ENCODE peak calls at places on chromosomes 2 and 18, in four cellular contexts. One of them, this sample, is unnamed.

GRCh38 chr2:88165604-88166003 is 4.5 kb upstream of the THNSL2 start:
- DNase-seq in cerebellar cortex: no peak
- DNase-seq in HEK293T: no peak
- DNase-seq in cardiac muscle cell: no peak
- DNase-seq in this sample: peak; percentile 48

GRCh38 chr2:96977631-96978195 is 8.7 kb downstream of the FAM178B start:
- DNase-seq in cardiac muscle cell: no peak
- DNase-seq in HEK293T: no peak
- DNase-seq in cerebellar cortex: no peak
- DNase-seq in this sample: peak; percentile 72

GRCh38 chr2:236769981-236770671 is 200.5 kb downstream of the ACKR3 start:
- DNase-seq in cardiac muscle cell: no peak
- DNase-seq in HEK293T: no peak
- DNase-seq in cerebellar cortex: no peak
- DNase-seq in this sample: peak; percentile 57

GRCh38 chr2:626491-627339 is 50.5 kb downstream of the TMEM18 start:
- DNase-seq in cerebellar cortex: no peak
- DNase-seq in cardiac muscle cell: no peak
- DNase-seq in HEK293T: no peak
- DNase-seq in this sample: no peak

GRCh38 chr2:238881353-238882082 is 33.6 kb downstream of the TWIST2 start:
- DNase-seq in cerebellar cortex: no peak
- DNase-seq in HEK293T: no peak
- DNase-seq in cardiac muscle cell: no peak
- DNase-seq in this sample: no peak

GRCh38 chr2:124258481-124258880 is 233.4 kb downstream of the CNTNAP5 start:
- DNase-seq in HEK293T: no peak
- DNase-seq in cerebellar cortex: no peak
- DNase-seq in cardiac muscle cell: no peak
- DNase-seq in this sample: no peak

GRCh38 chr2:71004857-71005256 is 10.2 kb upstream of the TEX261 start:
- DNase-seq in HEK293T: peak; percentile 2
- DNase-seq in cerebellar cortex: no peak
- DNase-seq in cardiac muscle cell: no peak
- DNase-seq in this sample: no peak

GRCh38 chr2:40516604-40517003 is 64.7 kb upstream of the SLC8A1 start:
- DNase-seq in cardiac muscle cell: no peak
- DNase-seq in cerebellar cortex: no peak
- DNase-seq in HEK293T: no peak
- DNase-seq in this sample: no peak

GRCh38 chr2:237393523-237393922 is 20.4 kb downstream of the COL6A3 start:
- DNase-seq in cerebellar cortex: no peak
- DNase-seq in HEK293T: no peak
- DNase-seq in cardiac muscle cell: no peak
- DNase-seq in this sample: no peak

GRCh38 chr2:118689033-118689432 is 158.4 kb downstream of the EN1 start:
- DNase-seq in cardiac muscle cell: no peak
- DNase-seq in HEK293T: no peak
- DNase-seq in cerebellar cortex: no peak
- DNase-seq in this sample: no peak

GRCh38 chr2:157825885-157826284 is 50.2 kb downstream of the ACVR1 start:
- DNase-seq in cardiac muscle cell: no peak
- DNase-seq in cerebellar cortex: no peak
- DNase-seq in HEK293T: no peak
- DNase-seq in this sample: no peak

GRCh38 chr2:32832821-32833220 is 113.9 kb upstream of the LTBP1 start:
- DNase-seq in cerebellar cortex: no peak
- DNase-seq in HEK293T: no peak
- DNase-seq in cardiac muscle cell: no peak
- DNase-seq in this sample: no peak

GRCh38 chr2:44242929-44243328 is 32.4 kb upstream of the SLC3A1 start:
- DNase-seq in HEK293T: no peak
- DNase-seq in cardiac muscle cell: no peak
- DNase-seq in cerebellar cortex: no peak
- DNase-seq in this sample: peak; percentile 67

GRCh38 chr2:200172944-200173481 is 133.5 kb upstream of the SPATS2L start:
- DNase-seq in HEK293T: no peak
- DNase-seq in cerebellar cortex: no peak
- DNase-seq in cardiac muscle cell: no peak
- DNase-seq in this sample: no peak

GRCh38 chr2:105393373-105394055 is 5.3 kb downstream of the FHL2 start:
- DNase-seq in cerebellar cortex: no peak
- DNase-seq in cardiac muscle cell: no peak
- DNase-seq in HEK293T: no peak
- DNase-seq in this sample: no peak

GRCh38 chr18:61896767-61897166 is 4.0 kb upstream of the RNF152 start:
- DNase-seq in cardiac muscle cell: peak; percentile 57
- DNase-seq in HEK293T: no peak
- DNase-seq in cerebellar cortex: peak; percentile 98
- DNase-seq in this sample: no peak

GRCh38 chr2:28621172-28622100 is 125.6 kb downstream of the PLB1 start:
- DNase-seq in HEK293T: peak; percentile 37
- DNase-seq in cardiac muscle cell: peak; percentile 52
- DNase-seq in cerebellar cortex: peak; percentile 15
- DNase-seq in this sample: peak; percentile 94

GRCh38 chr18:37397814-37398213 is 167.8 kb downstream of the CELF4 start:
- DNase-seq in cerebellar cortex: no peak
- DNase-seq in cardiac muscle cell: no peak
- DNase-seq in HEK293T: no peak
- DNase-seq in this sample: no peak

GRCh38 chr2:128593518-128594272 is 275.0 kb upstream of the HS6ST1 start:
- DNase-seq in HEK293T: no peak
- DNase-seq in cardiac muscle cell: peak; percentile 83
- DNase-seq in cerebellar cortex: no peak
- DNase-seq in this sample: no peak

GRCh38 chr2:218295029-218295428 is 2.7 kb upstream of the TMBIM1 start:
- DNase-seq in HEK293T: no peak
- DNase-seq in cardiac muscle cell: no peak
- DNase-seq in cerebellar cortex: no peak
- DNase-seq in this sample: no peak

GRCh38 chr2:225276207-225276606 is 123.3 kb upstream of the NYAP2 start:
- DNase-seq in cerebellar cortex: no peak
- DNase-seq in cardiac muscle cell: no peak
- DNase-seq in HEK293T: no peak
- DNase-seq in this sample: no peak

GRCh38 chr2:235026137-235026536 is 74.3 kb downstream of the SH3BP4 start:
- DNase-seq in HEK293T: no peak
- DNase-seq in cardiac muscle cell: no peak
- DNase-seq in cerebellar cortex: no peak
- DNase-seq in this sample: no peak

GRCh38 chr2:202278036-202278760 is 12.6 kb downstream of the NOP58 start:
- DNase-seq in cardiac muscle cell: no peak
- DNase-seq in cerebellar cortex: no peak
- DNase-seq in HEK293T: no peak
- DNase-seq in this sample: no peak

GRCh38 chr2:74142340-74142739 is 5.4 kb downstream of the BOLA3 start:
- DNase-seq in cerebellar cortex: peak; percentile 51
- DNase-seq in HEK293T: peak; percentile 32
- DNase-seq in cardiac muscle cell: no peak
- DNase-seq in this sample: no peak

GRCh38 chr2:175600024-175600831 is 401.8 kb downstream of the LNPK start:
- DNase-seq in cerebellar cortex: no peak
- DNase-seq in HEK293T: no peak
- DNase-seq in cardiac muscle cell: peak; percentile 46
- DNase-seq in this sample: no peak

GRCh38 chr2:74458132-74458956 is at the start of gene WBP1:
- DNase-seq in cerebellar cortex: peak; percentile 100
- DNase-seq in cardiac muscle cell: peak; percentile 99
- DNase-seq in HEK293T: peak; percentile 93
- DNase-seq in this sample: peak; percentile 100

GRCh38 chr18:10351221-10351795 is 103.1 kb upstream of the APCDD1 start:
- DNase-seq in cardiac muscle cell: no peak
- DNase-seq in HEK293T: no peak
- DNase-seq in cerebellar cortex: no peak
- DNase-seq in this sample: no peak

GRCh38 chr2:151774506-151774905 is 40.2 kb upstream of the NEB start:
- DNase-seq in cerebellar cortex: no peak
- DNase-seq in cardiac muscle cell: no peak
- DNase-seq in HEK293T: no peak
- DNase-seq in this sample: no peak

GRCh38 chr2:31258351-31258750 is 24.4 kb downstream of the EHD3 start:
- DNase-seq in cerebellar cortex: no peak
- DNase-seq in HEK293T: no peak
- DNase-seq in cardiac muscle cell: no peak
- DNase-seq in this sample: no peak

GRCh38 chr18:41075212-41075611 is 879.8 kb upstream of the PIK3C3 start:
- DNase-seq in cardiac muscle cell: no peak
- DNase-seq in HEK293T: no peak
- DNase-seq in cerebellar cortex: no peak
- DNase-seq in this sample: no peak

GRCh38 chr2:12819721-12820120 is 103.0 kb downstream of the TRIB2 start:
- DNase-seq in cardiac muscle cell: no peak
- DNase-seq in cerebellar cortex: no peak
- DNase-seq in HEK293T: no peak
- DNase-seq in this sample: no peak

GRCh38 chr2:170943596-170943995 is 14.5 kb downstream of the GORASP2 start:
- DNase-seq in cerebellar cortex: no peak
- DNase-seq in HEK293T: no peak
- DNase-seq in cardiac muscle cell: no peak
- DNase-seq in this sample: no peak

This sample was measured in Ammon's horn.